ENCODE peak calls at places on chromosomes 11 and 22, in seven cellular contexts. One of them, this sample, is unnamed. For H3K4me1, the result is how much of the 10 kb centered on the place peaks cover.

GRCh38 chr11:118171274-118172062 is 5.0 kb downstream of the SCN2B start:
- DNase-seq in psoas muscle: peak
- DNase-seq in OCI-LY7: peak
- DNase-seq in stomach: peak
- DNase-seq in CD8-positive, alpha-beta memory T cell: peak
- DNase-seq in lower lobe of right lung: peak
- DNase-seq in colonic mucosa: peak
- DNase-seq in this sample: peak

GRCh38 chr11:87212891-87213290 is 175.2 kb downstream of the TMEM135 start:
- DNase-seq in psoas muscle: no peak
- DNase-seq in OCI-LY7: no peak
- DNase-seq in stomach: no peak
- DNase-seq in CD8-positive, alpha-beta memory T cell: no peak
- DNase-seq in lower lobe of right lung: no peak
- DNase-seq in colonic mucosa: no peak
- DNase-seq in this sample: no peak

GRCh38 chr11:119594639-119595249 is 134.3 kb downstream of the NECTIN1 start:
- DNase-seq in psoas muscle: peak
- DNase-seq in OCI-LY7: no peak
- DNase-seq in stomach: no peak
- DNase-seq in CD8-positive, alpha-beta memory T cell: no peak
- DNase-seq in lower lobe of right lung: no peak
- DNase-seq in colonic mucosa: no peak
- DNase-seq in this sample: no peak

GRCh38 chr11:2862950-2863618 is 22.5 kb downstream of the CDKN1C start:
- DNase-seq in psoas muscle: no peak
- DNase-seq in OCI-LY7: no peak
- DNase-seq in stomach: no peak
- DNase-seq in CD8-positive, alpha-beta memory T cell: no peak
- DNase-seq in lower lobe of right lung: no peak
- DNase-seq in colonic mucosa: no peak
- DNase-seq in this sample: no peak

GRCh38 chr11:13229136-13229535 is 48.5 kb upstream of the BMAL1 start:
- DNase-seq in psoas muscle: no peak
- DNase-seq in OCI-LY7: no peak
- DNase-seq in stomach: no peak
- DNase-seq in CD8-positive, alpha-beta memory T cell: no peak
- DNase-seq in lower lobe of right lung: no peak
- DNase-seq in colonic mucosa: no peak
- DNase-seq in this sample: no peak

GRCh38 chr11:59867946-59868345 is 1.7 kb upstream of the TCN1 start:
- DNase-seq in psoas muscle: no peak
- DNase-seq in OCI-LY7: no peak
- DNase-seq in stomach: no peak
- DNase-seq in CD8-positive, alpha-beta memory T cell: no peak
- DNase-seq in lower lobe of right lung: no peak
- DNase-seq in colonic mucosa: no peak
- DNase-seq in this sample: no peak

GRCh38 chr11:8356731-8357504 is 93.2 kb upstream of the LMO1 start:
- DNase-seq in psoas muscle: peak
- DNase-seq in OCI-LY7: no peak
- DNase-seq in stomach: no peak
- DNase-seq in CD8-positive, alpha-beta memory T cell: no peak
- DNase-seq in lower lobe of right lung: no peak
- DNase-seq in colonic mucosa: no peak
- DNase-seq in this sample: peak

GRCh38 chr22:17710023-17710422 is 64.2 kb downstream of the BID start:
- DNase-seq in psoas muscle: no peak
- DNase-seq in OCI-LY7: no peak
- DNase-seq in stomach: no peak
- DNase-seq in CD8-positive, alpha-beta memory T cell: no peak
- DNase-seq in lower lobe of right lung: no peak
- DNase-seq in colonic mucosa: no peak
- DNase-seq in this sample: no peak

GRCh38 chr11:120784566-120785251 is 239.2 kb upstream of the TBCEL start:
- DNase-seq in psoas muscle: no peak
- DNase-seq in OCI-LY7: no peak
- DNase-seq in stomach: no peak
- DNase-seq in CD8-positive, alpha-beta memory T cell: no peak
- DNase-seq in lower lobe of right lung: no peak
- DNase-seq in colonic mucosa: no peak
- DNase-seq in this sample: no peak

GRCh38 chr11:15307600-15307999 is 192.9 kb downstream of the INSC start:
- DNase-seq in psoas muscle: no peak
- DNase-seq in OCI-LY7: no peak
- DNase-seq in stomach: no peak
- DNase-seq in CD8-positive, alpha-beta memory T cell: no peak
- DNase-seq in lower lobe of right lung: no peak
- DNase-seq in colonic mucosa: no peak
- DNase-seq in this sample: no peak

GRCh38 chr11:88266919-88267318 is 70.6 kb downstream of the CTSC start:
- DNase-seq in psoas muscle: no peak
- DNase-seq in OCI-LY7: peak
- DNase-seq in stomach: no peak
- DNase-seq in CD8-positive, alpha-beta memory T cell: no peak
- DNase-seq in lower lobe of right lung: no peak
- DNase-seq in colonic mucosa: no peak
- DNase-seq in this sample: no peak

GRCh38 chr11:66892926-66893325 is 36.1 kb downstream of the LRFN4 start:
- DNase-seq in psoas muscle: no peak
- DNase-seq in OCI-LY7: no peak
- DNase-seq in stomach: no peak
- DNase-seq in CD8-positive, alpha-beta memory T cell: no peak
- DNase-seq in lower lobe of right lung: no peak
- DNase-seq in colonic mucosa: no peak
- DNase-seq in this sample: no peak

GRCh38 chr22:30381250-30381649 is 6.0 kb downstream of the RNF215 start:
- DNase-seq in psoas muscle: no peak
- DNase-seq in OCI-LY7: no peak
- DNase-seq in stomach: no peak
- DNase-seq in CD8-positive, alpha-beta memory T cell: no peak
- DNase-seq in lower lobe of right lung: no peak
- DNase-seq in colonic mucosa: no peak
- DNase-seq in this sample: no peak

GRCh38 chr11:87114093-87114492 is 76.4 kb downstream of the TMEM135 start:
- DNase-seq in psoas muscle: no peak
- DNase-seq in OCI-LY7: no peak
- DNase-seq in stomach: no peak
- DNase-seq in CD8-positive, alpha-beta memory T cell: no peak
- DNase-seq in lower lobe of right lung: no peak
- DNase-seq in colonic mucosa: no peak
- DNase-seq in this sample: no peak

GRCh38 chr11:95534809-95535208 is 254.8 kb downstream of the FAM76B start:
- DNase-seq in psoas muscle: no peak
- DNase-seq in OCI-LY7: no peak
- DNase-seq in stomach: no peak
- DNase-seq in CD8-positive, alpha-beta memory T cell: no peak
- DNase-seq in lower lobe of right lung: no peak
- DNase-seq in colonic mucosa: no peak
- DNase-seq in this sample: no peak

GRCh38 chr22:48167238-48167637 is 1404.8 kb downstream of the TBC1D22A start:
- DNase-seq in psoas muscle: no peak
- DNase-seq in OCI-LY7: peak
- DNase-seq in stomach: no peak
- DNase-seq in CD8-positive, alpha-beta memory T cell: no peak
- DNase-seq in lower lobe of right lung: no peak
- DNase-seq in colonic mucosa: no peak
- DNase-seq in this sample: no peak

GRCh38 chr11:65636108-65636809 is 1.6 kb upstream of the SIPA1 start:
- DNase-seq in psoas muscle: no peak
- DNase-seq in OCI-LY7: no peak
- DNase-seq in stomach: no peak
- DNase-seq in CD8-positive, alpha-beta memory T cell: no peak
- DNase-seq in lower lobe of right lung: no peak
- DNase-seq in colonic mucosa: no peak
- DNase-seq in this sample: no peak

GRCh38 chr11:114413958-114414357 is 13.5 kb downstream of the RBM7 start:
- DNase-seq in psoas muscle: no peak
- DNase-seq in OCI-LY7: no peak
- DNase-seq in stomach: no peak
- DNase-seq in CD8-positive, alpha-beta memory T cell: no peak
- DNase-seq in lower lobe of right lung: no peak
- DNase-seq in colonic mucosa: no peak
- DNase-seq in this sample: no peak

GRCh38 chr11:112797653-112798293 is 163.4 kb upstream of the NCAM1 start:
- DNase-seq in psoas muscle: no peak
- DNase-seq in OCI-LY7: no peak
- DNase-seq in stomach: peak
- DNase-seq in CD8-positive, alpha-beta memory T cell: peak
- DNase-seq in lower lobe of right lung: no peak
- DNase-seq in colonic mucosa: no peak
- DNase-seq in this sample: no peak

GRCh38 chr11:70108250-70108649 is 30.1 kb downstream of the ANO1 start:
- DNase-seq in psoas muscle: no peak
- DNase-seq in OCI-LY7: no peak
- DNase-seq in stomach: no peak
- DNase-seq in CD8-positive, alpha-beta memory T cell: no peak
- DNase-seq in lower lobe of right lung: no peak
- DNase-seq in colonic mucosa: no peak
- DNase-seq in this sample: no peak

GRCh38 chr22:22957090-22957489 is 69.5 kb downstream of the IGLL5 start:
- DNase-seq in psoas muscle: no peak
- DNase-seq in OCI-LY7: no peak
- DNase-seq in stomach: no peak
- DNase-seq in CD8-positive, alpha-beta memory T cell: no peak
- DNase-seq in lower lobe of right lung: no peak
- DNase-seq in colonic mucosa: no peak
- DNase-seq in this sample: no peak

GRCh38 chr22:25540128-25540790 is 24.2 kb upstream of the GRK3 start:
- DNase-seq in psoas muscle: no peak
- DNase-seq in OCI-LY7: no peak
- DNase-seq in stomach: no peak
- DNase-seq in CD8-positive, alpha-beta memory T cell: no peak
- DNase-seq in lower lobe of right lung: no peak
- DNase-seq in colonic mucosa: no peak
- DNase-seq in this sample: no peak
- H3K27ac ChIP-seq in psoas muscle: no peak
- H3K27ac ChIP-seq in OCI-LY7: no peak
- H3K27ac ChIP-seq in stomach: no peak
- H3K27ac ChIP-seq in CD8-positive, alpha-beta memory T cell: no peak
- H3K27ac ChIP-seq in lower lobe of right lung: no peak
- H3K27ac ChIP-seq in colonic mucosa: no peak
- H3K27ac ChIP-seq in this sample: no peak

GRCh38 chr11:68033708-68034045 is 3.2 kb downstream of the NDUFS8 start:
- DNase-seq in psoas muscle: peak
- DNase-seq in OCI-LY7: no peak
- DNase-seq in stomach: peak
- DNase-seq in CD8-positive, alpha-beta memory T cell: no peak
- DNase-seq in lower lobe of right lung: no peak
- DNase-seq in colonic mucosa: no peak
- DNase-seq in this sample: peak
- H3K4me1 ChIP-seq in psoas muscle: under half
- H3K4me1 ChIP-seq in OCI-LY7: under half
- H3K4me1 ChIP-seq in stomach: under half
- H3K4me1 ChIP-seq in CD8-positive, alpha-beta memory T cell: under half
- H3K4me1 ChIP-seq in lower lobe of right lung: half or more
- H3K4me1 ChIP-seq in colonic mucosa: under half
- H3K4me1 ChIP-seq in this sample: half or more

GRCh38 chr11:36289226-36289852 is at the start of gene COMMD9:
- DNase-seq in psoas muscle: peak
- DNase-seq in OCI-LY7: peak
- DNase-seq in stomach: peak
- DNase-seq in CD8-positive, alpha-beta memory T cell: peak
- DNase-seq in lower lobe of right lung: peak
- DNase-seq in colonic mucosa: peak
- DNase-seq in this sample: peak
- H3K4me3 ChIP-seq in psoas muscle: peak
- H3K4me3 ChIP-seq in OCI-LY7: peak
- H3K4me3 ChIP-seq in stomach: peak
- H3K4me3 ChIP-seq in CD8-positive, alpha-beta memory T cell: peak
- H3K4me3 ChIP-seq in lower lobe of right lung: peak
- H3K4me3 ChIP-seq in colonic mucosa: peak
- H3K4me3 ChIP-seq in this sample: peak

GRCh38 chr22:41975299-41976069 is 6.2 kb downstream of the SEPTIN3 start:
- DNase-seq in psoas muscle: no peak
- DNase-seq in OCI-LY7: no peak
- DNase-seq in stomach: no peak
- DNase-seq in CD8-positive, alpha-beta memory T cell: no peak
- DNase-seq in lower lobe of right lung: no peak
- DNase-seq in colonic mucosa: no peak
- DNase-seq in this sample: no peak
- H3K27ac ChIP-seq in psoas muscle: no peak
- H3K27ac ChIP-seq in OCI-LY7: no peak
- H3K27ac ChIP-seq in stomach: no peak
- H3K27ac ChIP-seq in CD8-positive, alpha-beta memory T cell: no peak
- H3K27ac ChIP-seq in lower lobe of right lung: no peak
- H3K27ac ChIP-seq in colonic mucosa: no peak
- H3K27ac ChIP-seq in this sample: no peak

GRCh38 chr11:1776331-1776851 is 12.7 kb upstream of the CTSD start:
- DNase-seq in psoas muscle: no peak
- DNase-seq in OCI-LY7: no peak
- DNase-seq in stomach: no peak
- DNase-seq in CD8-positive, alpha-beta memory T cell: no peak
- DNase-seq in lower lobe of right lung: no peak
- DNase-seq in colonic mucosa: no peak
- DNase-seq in this sample: no peak
- H3K4me1 ChIP-seq in psoas muscle: under half
- H3K4me1 ChIP-seq in OCI-LY7: under half
- H3K4me1 ChIP-seq in stomach: under half
- H3K4me1 ChIP-seq in CD8-positive, alpha-beta memory T cell: under half
- H3K4me1 ChIP-seq in lower lobe of right lung: under half
- H3K4me1 ChIP-seq in colonic mucosa: under half
- H3K4me1 ChIP-seq in this sample: under half

This sample was measured in heart right ventricle.